ENCODE peak calls at places on chromosome 12, in five cellular contexts. I, Y, Q, B and D are unnamed samples.

GRCh38 chr12:102483466-102483865 is 3.1 kb upstream of the IGF1 start:
- DNase-seq in I (no peak), Y (no peak), Q (no peak), B (no peak), D (no peak)

GRCh38 chr12:124505001-124505818 is 62.2 kb downstream of the NCOR2 start:
- DNase-seq in I (no peak), Y (no peak), Q (no peak), B (no peak), D (no peak)

GRCh38 chr12:46531059-46531785 is 158.6 kb upstream of the SLC38A2 start:
- DNase-seq in I (no peak), Y (no peak), Q (no peak), B (no peak), D (no peak)

GRCh38 chr12:105013892-105014291 is 27.8 kb downstream of the NOPCHAP1 start:
- DNase-seq in I (no peak), Y (no peak), Q (peak; percentile 18), B (no peak), D (no peak)

GRCh38 chr12:45989277-45989856 is 1.0 kb downstream of the SCAF11 start:
- DNase-seq in I (no peak), Y (no peak), Q (no peak), B (no peak), D (no peak)

GRCh38 chr12:92715625-92716024 is 12.8 kb downstream of the PLEKHG7 start:
- DNase-seq in I (no peak), Y (no peak), Q (no peak), B (no peak), D (no peak)

GRCh38 chr12:60266381-60266852 is 670.6 kb downstream of the SLC16A7 start:
- DNase-seq in I (no peak), Y (no peak), Q (peak; percentile 78), B (peak; percentile 69), D (no peak)

GRCh38 chr12:111304642-111305071 is 64.2 kb downstream of the PHETA1 start:
- DNase-seq in I (peak; percentile 29), Y (no peak), Q (peak; percentile 20), B (peak; percentile 10), D (no peak)

GRCh38 chr12:62642509-62642908 is 175.9 kb downstream of the MON2 start:
- DNase-seq in I (no peak), Y (no peak), Q (no peak), B (no peak), D (no peak)

GRCh38 chr12:69578283-69578682 is 7.0 kb upstream of the CCT2 start:
- DNase-seq in I (no peak), Y (no peak), Q (no peak), B (no peak), D (no peak)

GRCh38 chr12:110248096-110248447 is 33.0 kb upstream of the ATP2A2 start:
- DNase-seq in I (no peak), Y (no peak), Q (no peak), B (no peak), D (no peak)

GRCh38 chr12:108667349-108667748 is 33.7 kb upstream of the SELPLG start:
- DNase-seq in I (no peak), Y (no peak), Q (no peak), B (no peak), D (no peak)

GRCh38 chr12:109715310-109716091 is 1.9 kb downstream of the FAM222A start:
- DNase-seq in I (peak; percentile 7), Y (no peak), Q (no peak), B (no peak), D (no peak)

GRCh38 chr12:51959921-51960320 is 8.4 kb downstream of the ACVR1B start:
- DNase-seq in I (no peak), Y (no peak), Q (no peak), B (no peak), D (no peak)

GRCh38 chr12:112900298-112901145 is 6.2 kb upstream of the OAS1 start:
- DNase-seq in I (no peak), Y (no peak), Q (peak; percentile 49), B (peak; percentile 58), D (no peak)

GRCh38 chr12:3243376-3244084 is 166.4 kb downstream of the TSPAN9 start:
- DNase-seq in I (no peak), Y (no peak), Q (no peak), B (no peak), D (no peak)

GRCh38 chr12:13947237-13947945 is 34.0 kb downstream of the GRIN2B start:
- DNase-seq in I (no peak), Y (no peak), Q (no peak), B (no peak), D (no peak)

GRCh38 chr12:95546491-95546813 is 4.8 kb downstream of the USP44 start:
- DNase-seq in I (no peak), Y (no peak), Q (no peak), B (no peak), D (no peak)

GRCh38 chr12:114679942-114680341 is 4.0 kb downstream of the TBX3 start:
- DNase-seq in I (no peak), Y (no peak), Q (no peak), B (no peak), D (no peak)

GRCh38 chr12:51923506-51924365 is 16.4 kb downstream of the ACVRL1 start:
- DNase-seq in I (peak; percentile 54), Y (peak; percentile 21), Q (no peak), B (peak; percentile 69), D (peak; percentile 76)

GRCh38 chr12:26298785-26299621 is 103.6 kb downstream of the SSPN start:
- DNase-seq in I (no peak), Y (no peak), Q (peak; percentile 73), B (peak; percentile 80), D (no peak)

GRCh38 chr12:108029081-108029790 is 99.9 kb upstream of the WSCD2 start:
- DNase-seq in I (no peak), Y (no peak), Q (no peak), B (no peak), D (no peak)

GRCh38 chr12:107655281-107656065 is 30.1 kb upstream of the PWP1 start:
- DNase-seq in I (no peak), Y (no peak), Q (no peak), B (peak; percentile 67), D (no peak)

GRCh38 chr12:120642086-120642485 is 1.7 kb downstream of the CABP1 start:
- DNase-seq in I (no peak), Y (no peak), Q (no peak), B (no peak), D (no peak)
- TF ChIP-seq CTCF in I (no peak), Y (no peak), Q (no peak), B (no peak), D (no peak)

GRCh38 chr12:76006028-76006916 is 25.3 kb downstream of the PHLDA1 start:
- DNase-seq in I (no peak), Y (no peak), Q (no peak), B (no peak), D (no peak)
- H3K27ac ChIP-seq in I (no peak overlapping the region), Y (no peak overlapping the region), Q (no peak overlapping the region), B (no peak overlapping the region), D (no peak overlapping the region)

DNA sequence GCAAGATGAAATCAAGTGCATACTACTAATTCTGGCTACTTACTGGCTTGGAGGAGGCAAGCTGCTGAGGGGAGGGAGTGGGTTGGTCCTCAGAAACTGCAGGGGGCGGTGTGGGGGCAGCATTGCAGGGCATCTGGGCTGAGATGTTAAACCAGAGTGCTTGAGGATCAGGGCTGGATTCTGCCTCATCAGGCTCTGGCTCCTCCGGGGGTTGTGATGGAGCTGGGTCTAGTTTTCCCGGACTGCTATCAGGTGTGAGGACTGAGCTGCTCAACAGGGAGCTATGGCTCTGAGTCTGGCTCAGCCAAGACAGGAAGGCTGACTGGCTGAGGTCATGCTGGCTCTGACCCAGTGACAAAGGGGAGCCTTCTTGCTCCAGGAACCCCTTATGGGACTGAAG is 28.6 kb downstream of the BAZ2A start:
- DNase-seq in I (peak; percentile 24), Y (no peak), Q (peak; percentile 10), B (peak; percentile 36), D (no peak)
- TF ChIP-seq CTCF in I (no peak), Y (no peak), Q (peak; percentile 54), B (peak; percentile 36), D (no peak)

GRCh38 chr12:116411977-116412376 is 134.5 kb upstream of the MED13L start:
- DNase-seq in I (no peak), Y (no peak), Q (no peak), B (no peak), D (no peak)
- H3K27ac ChIP-seq in I (no peak overlapping the region), Y (no peak overlapping the region), Q (no peak overlapping the region), B (no peak overlapping the region), D (no peak overlapping the region)

DNA sequence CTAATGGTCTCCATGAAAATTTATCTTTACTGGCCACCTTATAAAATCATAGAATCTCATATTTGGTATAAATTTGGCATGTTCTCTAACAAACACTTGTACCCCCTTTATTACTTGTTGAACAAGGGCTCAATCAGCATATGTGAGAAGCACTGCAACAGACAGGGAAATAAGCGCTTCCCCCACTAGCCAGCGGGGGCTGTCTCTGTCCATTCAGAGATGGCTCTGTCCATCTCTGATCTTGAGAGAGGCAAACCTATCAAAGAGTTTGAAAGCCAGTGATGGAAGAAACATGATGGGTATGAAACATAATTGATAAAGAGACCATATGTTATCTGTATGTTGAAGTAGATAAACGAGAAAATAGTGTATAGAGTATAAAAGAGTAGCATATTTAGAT is 326.8 kb downstream of the PDZRN4 start:
- DNase-seq in I (no peak), Y (no peak), Q (no peak), B (no peak), D (no peak)
- TF ChIP-seq CTCF in I (no peak), Y (no peak), Q (peak; percentile 61), B (peak; percentile 19), D (no peak)

GRCh38 chr12:40209886-40210285 is 14.9 kb upstream of the LRRK2 start:
- DNase-seq in I (no peak), Y (no peak), Q (no peak), B (no peak), D (no peak)

GRCh38 chr12:40212566-40212965 is 12.2 kb upstream of the LRRK2 start:
- DNase-seq in I (no peak), Y (no peak), Q (no peak), B (no peak), D (no peak)

GRCh38 chr12:40211185-40211584 is 13.6 kb upstream of the LRRK2 start:
- DNase-seq in I (no peak), Y (no peak), Q (no peak), B (no peak), D (no peak)

GRCh38 chr12:40207551-40207950 is 17.2 kb upstream of the LRRK2 start:
- DNase-seq in I (no peak), Y (no peak), Q (no peak), B (no peak), D (no peak)

DNA sequence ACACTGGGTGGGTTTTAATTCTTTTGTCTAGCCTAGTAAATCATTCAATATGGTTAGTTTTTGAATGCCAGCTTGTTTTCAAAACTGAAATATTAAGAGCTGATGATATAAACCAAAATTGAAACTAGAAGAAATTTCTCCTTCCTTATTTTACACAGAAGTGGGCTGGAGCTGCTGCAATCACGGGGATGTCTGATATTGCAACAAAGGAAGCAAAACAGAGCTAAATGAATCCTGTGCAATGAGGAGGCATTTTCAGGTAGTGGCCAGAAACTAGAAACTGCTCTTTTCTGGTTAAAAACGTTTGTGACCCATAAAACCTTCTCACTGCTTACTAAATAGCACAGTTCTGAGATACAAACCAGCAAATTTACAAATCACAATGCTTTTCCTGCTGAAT is 16.1 kb upstream of the LRRK2 start:
- DNase-seq in I (no peak), Y (no peak), Q (no peak), B (no peak), D (no peak)
- H3K27ac ChIP-seq in I (no peak overlapping the region), Y (no peak overlapping the region), Q (no peak overlapping the region), B (no peak overlapping the region), D (no peak overlapping the region)